ENCODE peak calls at places on chromosomes 1 and 21, in four cellular contexts. F, S, X and N are unnamed samples.

GRCh38 chr1:172449585-172450523 is 6.0 kb upstream of the PIGC start:
- DNase-seq in F (peak; percentile 55), S (peak; percentile 66), X (no peak), N (no peak)

GRCh38 chr1:2339206-2340085 is 51.9 kb downstream of the MORN1 start:
- DNase-seq in F (no peak), S (no peak), X (no peak), N (no peak)

GRCh38 chr1:39735731-39736130 is 3.0 kb upstream of the PPIE start:
- DNase-seq in F (no peak), S (no peak), X (no peak), N (no peak)

GRCh38 chr1:26833432-26834405 is 7.2 kb downstream of the ZDHHC18 start:
- DNase-seq in F (peak; percentile 90), S (no peak), X (no peak), N (no peak)

GRCh38 chr1:203516906-203517305 is 23.0 kb downstream of the OPTC start:
- DNase-seq in F (no peak), S (no peak), X (no peak), N (no peak)

GRCh38 chr1:166874464-166874863 is 1.6 kb downstream of the TADA1 start:
- DNase-seq in F (no peak), S (no peak), X (no peak), N (no peak)

GRCh38 chr1:150960646-150961045 is 14.0 kb downstream of the CERS2 start:
- DNase-seq in F (no peak), S (no peak), X (no peak), N (no peak)

GRCh38 chr1:8746554-8746953 is 70.9 kb downstream of the RERE start:
- DNase-seq in F (no peak), S (no peak), X (no peak), N (no peak)

GRCh38 chr1:117017648-117018047 is 16.1 kb downstream of the CD101 start:
- DNase-seq in F (no peak), S (no peak), X (no peak), N (no peak)

GRCh38 chr1:7584157-7584556 is 186.9 kb upstream of the VAMP3 start:
- DNase-seq in F (no peak), S (peak; percentile 49), X (no peak), N (no peak)

GRCh38 chr1:179867493-179868330 is 9.9 kb downstream of the TOR1AIP2 start:
- DNase-seq in F (peak; percentile 53), S (no peak), X (no peak), N (peak; percentile 35)

GRCh38 chr1:33093004-33093403 is 12.1 kb downstream of the AZIN2 start:
- DNase-seq in F (no peak), S (no peak), X (no peak), N (no peak)

GRCh38 chr1:151398691-151399065 is 695 bp upstream of the PSMB4 start:
- DNase-seq in F (no peak), S (no peak), X (no peak), N (no peak)

GRCh38 chr1:223421676-223422075 is 28.5 kb downstream of the CCDC185 start:
- DNase-seq in F (no peak), S (no peak), X (no peak), N (no peak)

GRCh38 chr1:46784666-46785065 is 14.2 kb upstream of the CYP4B1 start:
- DNase-seq in F (no peak), S (no peak), X (no peak), N (no peak)

GRCh38 chr21:45405819-45406762 is 1.1 kb downstream of the COL18A1 start:
- DNase-seq in F (no peak), S (peak; percentile 67), X (peak; percentile 24), N (no peak)

GRCh38 chr1:109140384-109140783 is 26.5 kb downstream of the ELAPOR1 start:
- DNase-seq in F (no peak), S (no peak), X (no peak), N (no peak)

GRCh38 chr1:230781596-230781995 is 34.4 kb downstream of the CAPN9 start:
- DNase-seq in F (no peak), S (no peak), X (no peak), N (no peak)